ENCODE peak calls at places on chromosomes 7 and 10, in seven cellular contexts. B is endodermal cell, N is tibial nerve, D is spleen, W is lower lobe of right lung, J is AG04450, L is left ventricle myocardium inferior. S is an unnamed sample. For H3K9me3, the result is how much of the 10 kb centered on the place peaks cover.

GRCh38 chr10:97689637-97690036 is 2.6 kb upstream of the AVPI1 start:
- DNase-seq in B (no peak), N (peak), D (peak), W (no peak), J (peak), L (no peak), S (no peak)

GRCh38 chr7:142298009-142298408 is 40.2 kb upstream of the PRSS58 start:
- DNase-seq in B (peak), N (no peak), D (no peak), W (no peak), J (no peak), L (no peak), S (peak)

GRCh38 chr7:135508853-135509588 is 881 bp downstream of the CNOT4 start:
- DNase-seq in B (peak), N (no peak), D (no peak), W (no peak), J (no peak), L (no peak), S (peak)

GRCh38 chr10:66307826-66308225 is 618.0 kb upstream of the LRRTM3 start:
- DNase-seq in B (no peak), N (no peak), D (no peak), W (no peak), J (no peak), L (no peak), S (no peak)

GRCh38 chr10:79310911-79311573 is 36.2 kb upstream of the PPIF start:
- DNase-seq in B (no peak), N (peak), D (peak), W (peak), J (no peak), L (peak), S (no peak)

GRCh38 chr7:28018020-28018419 is 162.6 kb downstream of the JAZF1 start:
- DNase-seq in B (no peak), N (no peak), D (no peak), W (no peak), J (no peak), L (no peak), S (no peak)

GRCh38 chr10:68329506-68329861 is 2.4 kb upstream of the HNRNPH3 start:
- DNase-seq in B (no peak), N (no peak), D (no peak), W (no peak), J (no peak), L (no peak), S (no peak)

GRCh38 chr7:110386914-110387313 is 704.0 kb upstream of the LRRN3 start:
- DNase-seq in B (no peak), N (no peak), D (no peak), W (no peak), J (peak), L (no peak), S (no peak)

GRCh38 chr7:39529582-39529981 is 36.6 kb upstream of the YAE1 start:
- DNase-seq in B (no peak), N (no peak), D (no peak), W (no peak), J (no peak), L (no peak), S (no peak)

GRCh38 chr7:108415821-108416536 is 40.3 kb downstream of the NRCAM start:
- DNase-seq in B (no peak), N (no peak), D (no peak), W (no peak), J (no peak), L (no peak), S (no peak)

GRCh38 chr10:131854579-131855335 is 46.1 kb upstream of the PPP2R2D start:
- DNase-seq in B (peak), N (no peak), D (peak), W (no peak), J (no peak), L (no peak), S (no peak)

GRCh38 chr10:115706482-115707076 is 566.4 kb downstream of the GFRA1 start:
- DNase-seq in B (no peak), N (no peak), D (no peak), W (no peak), J (no peak), L (no peak), S (no peak)

GRCh38 chr7:29193316-29194205 is 1.0 kb upstream of the CHN2 start:
- DNase-seq in B (peak), N (no peak), D (no peak), W (no peak), J (no peak), L (no peak), S (no peak)

GRCh38 chr7:140551334-140552239 is 72.3 kb upstream of the MKRN1 start:
- DNase-seq in B (no peak), N (no peak), D (peak), W (no peak), J (no peak), L (no peak), S (no peak)

GRCh38 chr10:64648915-64649314 is 1127.7 kb downstream of the REEP3 start:
- DNase-seq in B (peak), N (no peak), D (no peak), W (no peak), J (no peak), L (no peak), S (peak)

GRCh38 chr7:105408791-105409410 is 20.2 kb upstream of the SRPK2 start:
- DNase-seq in B (no peak), N (no peak), D (no peak), W (no peak), J (no peak), L (no peak), S (no peak)

GRCh38 chr7:29915481-29916215 is 74.0 kb downstream of the SCRN1 start:
- DNase-seq in B (no peak), N (no peak), D (no peak), W (no peak), J (no peak), L (no peak), S (no peak)

GRCh38 chr10:22426653-22427052 is 81.4 kb downstream of the SPAG6 start:
- DNase-seq in B (no peak), N (no peak), D (no peak), W (no peak), J (no peak), L (no peak), S (no peak)

GRCh38 chr10:22415072-22415471 is 69.8 kb downstream of the SPAG6 start:
- DNase-seq in B (no peak), N (no peak), D (no peak), W (no peak), J (no peak), L (no peak), S (no peak)

GRCh38 chr10:22417736-22418268 is 72.5 kb downstream of the SPAG6 start:
- DNase-seq in B (no peak), N (no peak), D (no peak), W (no peak), J (no peak), L (no peak), S (no peak)

DNA sequence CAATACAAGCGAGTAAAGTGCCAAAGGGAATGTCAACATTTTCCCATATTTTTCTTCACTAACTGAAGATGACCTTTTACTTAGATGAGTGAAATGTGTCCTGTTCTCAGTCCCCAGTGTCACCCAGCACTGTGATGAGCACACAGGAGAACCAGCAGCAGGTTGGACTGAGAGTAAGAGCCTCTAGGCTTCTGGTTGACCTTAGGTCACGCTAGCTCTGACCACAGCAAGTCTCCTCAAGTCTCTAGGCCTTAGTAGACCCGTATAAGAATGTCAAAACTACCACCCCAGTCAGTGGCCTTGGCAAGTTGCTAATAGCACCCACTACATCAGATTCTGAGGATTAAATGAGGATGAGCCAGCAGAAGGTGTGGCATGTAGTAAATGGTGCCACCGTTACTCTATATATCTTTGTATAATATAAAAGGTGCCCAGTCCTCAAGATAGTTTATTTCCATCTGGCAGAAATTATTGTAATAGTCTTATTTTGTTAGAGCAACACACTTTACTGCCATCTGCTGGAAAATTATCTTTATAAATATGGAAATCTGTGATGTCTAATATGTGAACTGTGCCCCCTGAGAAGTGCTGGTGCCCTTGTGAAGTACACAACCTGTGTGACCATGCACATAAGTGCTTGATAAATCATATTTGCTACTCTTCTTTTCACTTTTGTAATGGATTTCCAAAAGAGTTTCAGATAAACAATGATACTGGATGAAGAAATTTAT is 75.7 kb downstream of the SPAG6 start:
- DNase-seq in B (no peak), N (no peak), D (no peak), W (no peak), J (no peak), L (no peak), S (no peak)
- TF ChIP-seq CTCF in B (no peak), N (no peak), D (no peak), W (peak), J (peak), L (peak), S (no peak)

GRCh38 chr7:96122746-96123145 is 199.2 kb downstream of the SLC25A13 start:
- DNase-seq in B (no peak), N (no peak), D (no peak), W (no peak), J (no peak), L (no peak), S (no peak)
- H3K9me3 ChIP-seq in B (under half), N (under half), D (under half), W (under half), J (under half), L (under half), S (under half)

GRCh38 chr10:33126118-33126517 is 168.1 kb upstream of the ITGB1 start:
- DNase-seq in B (no peak), N (no peak), D (no peak), W (no peak), J (no peak), L (no peak), S (peak)

GRCh38 chr10:33127622-33128021 is 169.6 kb upstream of the ITGB1 start:
- DNase-seq in B (no peak), N (no peak), D (no peak), W (no peak), J (no peak), L (no peak), S (no peak)

GRCh38 chr10:33123680-33124079 is 165.7 kb upstream of the ITGB1 start:
- DNase-seq in B (no peak), N (no peak), D (no peak), W (no peak), J (no peak), L (no peak), S (no peak)

GRCh38 chr10:33126742-33127141 is 168.7 kb upstream of the ITGB1 start:
- DNase-seq in B (no peak), N (no peak), D (no peak), W (no peak), J (no peak), L (no peak), S (no peak)

DNA sequence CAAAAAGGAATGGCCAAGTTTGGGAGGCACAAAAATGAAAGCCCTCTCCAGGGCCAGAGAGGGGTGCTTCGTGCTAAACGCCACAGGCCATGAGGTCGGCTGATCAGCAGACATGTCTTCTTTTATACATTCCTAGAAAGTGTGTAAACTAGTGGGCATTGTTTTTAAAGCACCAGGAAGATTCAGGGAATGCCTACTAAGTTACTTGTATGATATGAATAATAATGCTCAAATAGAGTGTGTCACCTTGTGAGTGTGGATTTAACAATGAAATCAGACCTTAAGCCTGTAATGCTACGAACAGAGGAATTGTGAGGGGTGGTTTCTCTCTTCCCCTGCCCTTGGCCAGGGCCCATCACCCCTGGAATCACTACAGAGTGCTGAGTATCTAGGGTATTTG is 167.5 kb upstream of the ITGB1 start:
- DNase-seq in B (no peak), N (no peak), D (no peak), W (no peak), J (no peak), L (no peak), S (no peak)
- H3K4me3 ChIP-seq in B (no peak), N (no peak), D (no peak), W (no peak), J (no peak), L (no peak), S (no peak)

GRCh38 chr10:71838264-71839211 is 12.5 kb downstream of the PSAP start:
- DNase-seq in B (no peak), N (no peak), D (no peak), W (no peak), J (no peak), L (no peak), S (no peak)

GRCh38 chr10:71834343-71834674 is 16.7 kb downstream of the PSAP start:
- DNase-seq in B (no peak), N (no peak), D (peak), W (no peak), J (no peak), L (no peak), S (no peak)

GRCh38 chr10:71836594-71836970 is 14.5 kb downstream of the PSAP start:
- DNase-seq in B (no peak), N (no peak), D (no peak), W (no peak), J (no peak), L (no peak), S (no peak)

GRCh38 chr10:71835671-71836593 is 15.1 kb downstream of the PSAP start:
- DNase-seq in B (no peak), N (peak), D (peak), W (no peak), J (no peak), L (peak), S (peak)

DNA sequence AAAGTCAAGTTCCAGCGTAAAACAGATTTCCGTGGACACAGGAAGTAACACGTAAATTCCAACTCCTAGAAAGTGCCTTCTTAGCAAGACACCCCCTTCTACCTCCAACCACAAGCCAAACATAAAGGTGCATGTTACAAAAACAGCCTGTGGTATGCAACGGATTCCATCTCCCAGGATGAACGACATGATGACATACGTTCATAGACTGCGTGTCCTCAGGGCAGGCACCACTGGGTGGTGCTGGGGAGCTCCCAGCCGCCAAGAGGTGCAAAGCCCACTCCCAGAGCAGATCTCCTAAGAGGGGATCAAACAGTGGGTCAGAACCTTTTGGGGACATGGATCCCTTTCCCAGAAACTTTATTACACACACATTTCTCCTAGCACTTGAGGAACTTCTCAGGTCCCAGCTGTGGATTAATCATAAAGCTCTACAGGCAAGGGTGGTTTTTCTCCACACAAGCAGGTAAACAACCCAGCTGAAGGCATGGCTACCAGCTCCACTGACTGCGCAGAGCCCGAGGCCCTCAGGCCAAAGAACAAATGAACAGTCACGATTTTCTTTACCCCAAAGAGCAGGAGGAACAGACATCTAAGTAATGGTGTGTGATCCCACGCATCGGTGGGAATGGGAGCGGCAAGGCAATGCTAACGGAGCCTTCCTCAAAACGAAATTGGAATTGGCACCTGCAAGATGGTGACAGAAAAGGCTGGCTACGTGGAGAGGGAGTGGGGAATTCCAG is 13.8 kb downstream of the PSAP start:
- DNase-seq in B (peak), N (no peak), D (no peak), W (no peak), J (no peak), L (no peak), S (peak)
- TF ChIP-seq CTCF in B (peak), N (no peak), D (no peak), W (peak), J (peak), L (peak), S (peak)

DNA sequence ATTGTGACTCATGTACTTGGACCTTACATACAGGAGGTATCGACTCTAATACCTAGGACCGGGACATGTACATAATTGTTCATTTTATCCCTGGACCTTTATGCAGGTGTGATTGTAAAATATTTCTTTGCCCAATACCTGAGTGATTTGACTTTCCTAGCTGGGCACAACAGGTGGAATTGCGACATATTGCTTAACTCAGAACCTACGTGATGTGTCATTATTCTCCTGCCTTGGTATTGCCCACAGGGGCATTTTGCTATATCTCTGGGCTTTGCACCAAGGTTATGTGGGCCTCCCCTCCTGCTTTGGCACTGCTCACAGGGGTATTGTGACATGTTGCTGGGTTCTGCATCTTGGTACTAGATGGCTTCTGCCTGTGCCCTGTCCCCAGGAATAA is 23.9 kb upstream of the ZNF107 start:
- DNase-seq in B (no peak), N (no peak), D (no peak), W (no peak), J (no peak), L (no peak), S (no peak)
- H3K9me3 ChIP-seq in B (under half), N (under half), D (under half), W (under half), J (under half), L (under half), S (under half)

GRCh38 chr7:116954443-116954838 is 1.1 kb downstream of the ST7 start:
- DNase-seq in B (no peak), N (no peak), D (no peak), W (no peak), J (no peak), L (no peak), S (no peak)

GRCh38 chr7:116955340-116955739 is 2.0 kb downstream of the ST7 start:
- DNase-seq in B (no peak), N (no peak), D (no peak), W (no peak), J (no peak), L (no peak), S (no peak)

GRCh38 chr7:116956515-116956804 is 3.2 kb downstream of the ST7 start:
- DNase-seq in B (no peak), N (no peak), D (no peak), W (no peak), J (no peak), L (no peak), S (no peak)

GRCh38 chr7:116957874-116958273 is 4.6 kb downstream of the ST7 start:
- DNase-seq in B (no peak), N (no peak), D (no peak), W (no peak), J (no peak), L (no peak), S (no peak)

DNA sequence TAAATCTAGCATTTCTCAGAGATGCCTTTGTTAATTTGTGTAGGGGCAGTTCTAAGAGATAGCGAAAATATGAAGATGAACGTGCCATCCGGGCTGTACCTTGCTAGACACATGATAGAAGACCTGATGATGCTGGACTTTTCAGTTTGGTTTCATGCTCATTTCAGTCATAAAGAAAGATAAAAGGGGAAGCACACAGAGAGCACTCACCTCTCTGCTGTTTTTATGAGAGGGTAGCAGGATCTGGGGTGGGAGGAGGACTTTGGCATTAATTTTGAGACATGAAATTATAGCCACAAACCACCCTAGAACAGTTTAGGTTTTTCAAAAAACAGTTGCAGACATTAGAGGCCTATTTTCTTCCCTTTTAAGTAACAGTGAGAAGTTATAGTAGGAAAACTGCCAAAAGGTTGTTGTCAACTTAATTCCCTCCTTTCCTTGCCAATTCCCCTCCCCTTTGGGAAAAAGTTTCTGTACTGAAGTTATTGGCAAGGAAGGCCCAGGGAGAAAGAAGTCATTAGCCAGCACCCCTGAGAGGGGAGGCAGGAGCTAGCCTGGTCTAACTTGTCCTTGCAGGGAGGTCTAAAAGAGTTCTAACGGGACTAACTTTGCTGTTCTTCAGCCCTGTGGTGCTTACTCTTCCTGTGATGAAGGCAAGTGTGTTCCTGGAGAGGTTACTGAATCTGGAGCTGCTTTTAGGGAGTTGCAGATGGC is 2.7 kb downstream of the ST7 start:
- DNase-seq in B (no peak), N (no peak), D (no peak), W (no peak), J (no peak), L (no peak), S (no peak)
- H3K4me3 ChIP-seq in B (no peak), N (no peak), D (no peak), W (peak), J (peak), L (peak), S (no peak)

GRCh38 chr10:102112210-102112817 is 7.9 kb downstream of the LDB1 start:
- DNase-seq in B (peak), N (no peak), D (no peak), W (no peak), J (no peak), L (no peak), S (no peak)
- TF ChIP-seq CTCF in B (peak), N (no peak), D (no peak), W (peak), J (peak), L (no peak), S (peak)